ENCODE peak calls at places on chromosomes 2 and 18, in nine cellular contexts. J, L, S, X, N, D, R, Q and M are unnamed samples.

GRCh38 chr2:61450144-61450543 is 20.7 kb downstream of the USP34 start:
- DNase-seq in J (no peak), L (no peak), S (no peak), X (no peak), N (no peak), D (no peak), R (no peak), Q (no peak), M (no peak)

GRCh38 chr2:42922790-42923631 is 130.6 kb upstream of the HAAO start:
- DNase-seq in J (no peak), L (no peak), S (peak; percentile 86), X (no peak), N (no peak), D (no peak), R (peak; percentile 42), Q (no peak), M (no peak)

GRCh38 chr18:23332356-23332755 is 120.7 kb upstream of the RIOK3 start:
- DNase-seq in J (no peak), L (no peak), S (no peak), X (no peak), N (no peak), D (no peak), R (no peak), Q (no peak), M (no peak)

GRCh38 chr18:62737474-62737873 is 22.1 kb downstream of the PHLPP1 start:
- DNase-seq in J (no peak), L (no peak), S (no peak), X (no peak), N (no peak), D (no peak), R (no peak), Q (no peak), M (no peak)

GRCh38 chr2:230685165-230685560 is 27.5 kb upstream of the CAB39 start:
- DNase-seq in J (no peak), L (no peak), S (no peak), X (no peak), N (no peak), D (no peak), R (no peak), Q (no peak), M (no peak)

GRCh38 chr18:2627821-2628276 is 27.7 kb upstream of the SMCHD1 start:
- DNase-seq in J (no peak), L (no peak), S (peak; percentile 43), X (no peak), N (no peak), D (no peak), R (no peak), Q (no peak), M (no peak)

GRCh38 chr18:61335737-61336555 is 2.7 kb downstream of the CDH20 start:
- DNase-seq in J (no peak), L (no peak), S (no peak), X (no peak), N (no peak), D (no peak), R (no peak), Q (no peak), M (no peak)

GRCh38 chr2:107340955-107341354 is 455.0 kb upstream of the ST6GAL2 start:
- DNase-seq in J (no peak), L (no peak), S (no peak), X (no peak), N (no peak), D (no peak), R (no peak), Q (no peak), M (no peak)

GRCh38 chr18:42574871-42575270 is 540.6 kb downstream of the RIT2 start:
- DNase-seq in J (peak; percentile 82), L (no peak), S (no peak), X (no peak), N (no peak), D (no peak), R (no peak), Q (no peak), M (no peak)

GRCh38 chr18:45588831-45589558 is 26.3 kb upstream of the SLC14A2 start:
- DNase-seq in J (no peak), L (no peak), S (peak; percentile 44), X (no peak), N (no peak), D (no peak), R (no peak), Q (no peak), M (no peak)

GRCh38 chr2:109644571-109645275 is 30.6 kb downstream of the SOWAHC start:
- DNase-seq in J (no peak), L (no peak), S (no peak), X (peak; percentile 22), N (peak; percentile 75), D (no peak), R (no peak), Q (peak; percentile 22), M (no peak)

GRCh38 chr18:2572144-2572682 is 856 bp downstream of the NDC80 start:
- DNase-seq in J (no peak), L (no peak), S (no peak), X (no peak), N (no peak), D (no peak), R (no peak), Q (no peak), M (no peak)

DNA sequence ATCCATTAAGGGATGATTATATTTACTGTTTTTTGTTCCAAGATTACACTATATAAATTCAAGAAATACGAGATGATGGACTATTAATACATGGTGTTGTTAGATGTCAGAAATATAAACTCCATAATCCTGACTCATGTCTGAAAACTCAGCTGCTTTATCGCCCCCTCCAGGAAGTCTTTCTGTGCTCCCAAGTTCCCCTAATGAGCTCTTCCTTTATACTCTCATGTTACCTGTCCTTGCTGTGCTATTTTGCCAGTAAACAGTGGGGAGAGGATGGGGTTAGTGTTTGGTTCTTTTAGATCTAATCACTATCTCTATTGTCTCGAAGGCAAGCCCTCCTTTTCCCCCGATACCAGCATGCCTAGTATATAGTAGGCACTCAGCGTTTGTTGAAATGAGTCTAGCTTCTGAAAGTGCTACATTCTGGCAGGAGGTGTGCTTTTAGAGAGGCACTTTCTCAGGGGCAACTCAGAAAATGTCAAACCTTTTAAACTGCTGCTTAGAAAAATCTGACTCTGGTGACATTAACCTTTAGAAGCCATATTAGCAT is 21.4 kb upstream of the BARD1 start:
- DNase-seq in J (no peak), L (no peak), S (no peak), X (no peak), N (no peak), D (no peak), R (no peak), Q (no peak), M (no peak)
- TF ChIP-seq CTCF in J (peak; percentile 59), L (no peak), S (peak; percentile 69), X (peak; percentile 44), N (no peak), D (peak; percentile 8), R (peak; percentile 21), Q (no peak), M (no peak)

GRCh38 chr18:74825460-74825859 is 227.8 kb downstream of the ZNF407 start:
- DNase-seq in J (no peak), L (no peak), S (no peak), X (no peak), N (no peak), D (no peak), R (no peak), Q (no peak), M (no peak)

GRCh38 chr18:74817576-74817975 is 219.9 kb downstream of the ZNF407 start:
- DNase-seq in J (no peak), L (no peak), S (no peak), X (no peak), N (no peak), D (no peak), R (no peak), Q (no peak), M (no peak)

GRCh38 chr18:74818776-74819175 is 221.1 kb downstream of the ZNF407 start:
- DNase-seq in J (no peak), L (no peak), S (no peak), X (no peak), N (no peak), D (no peak), R (no peak), Q (no peak), M (no peak)

GRCh38 chr18:74820160-74820780 is 222.6 kb downstream of the ZNF407 start:
- DNase-seq in J (no peak), L (no peak), S (no peak), X (no peak), N (no peak), D (no peak), R (no peak), Q (no peak), M (no peak)

GRCh38 chr18:74819433-74820059 is 221.9 kb downstream of the ZNF407 start:
- DNase-seq in J (peak; percentile 32), L (peak; percentile 22), S (no peak), X (peak; percentile 5), N (no peak), D (peak; percentile 13), R (no peak), Q (peak; percentile 76), M (no peak)
- TF ChIP-seq CTCF in J (peak; percentile 73), L (peak; percentile 42), S (peak; percentile 69), X (peak; percentile 61), N (no peak), D (peak; percentile 25), R (peak; percentile 13), Q (peak; percentile 62), M (no peak)

DNA sequence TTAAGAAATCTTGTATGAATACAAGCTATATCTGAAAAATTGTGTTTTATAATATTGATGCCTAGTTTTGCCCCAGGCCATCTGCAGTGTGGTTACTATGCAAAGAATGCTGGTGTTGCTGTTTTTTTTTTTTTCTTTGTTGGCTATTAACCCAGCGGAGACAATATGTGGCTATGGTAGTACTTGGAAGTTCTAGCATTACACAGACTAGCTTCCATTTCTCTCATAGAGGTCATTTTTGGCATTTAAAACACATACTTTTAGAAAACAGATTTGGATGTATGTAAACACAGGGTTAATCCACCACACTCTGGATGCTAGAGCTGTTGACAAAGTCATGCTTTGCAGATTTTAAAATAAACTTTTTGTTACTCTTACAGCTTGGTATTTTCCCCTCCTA is 209.8 kb downstream of the NEDD4L start:
- DNase-seq in J (no peak), L (no peak), S (peak; percentile 5), X (no peak), N (no peak), D (no peak), R (no peak), Q (no peak), M (no peak)
- TF ChIP-seq CTCF in J (no peak), L (no peak), S (no peak), X (no peak), N (no peak), D (no peak), R (no peak), Q (no peak), M (no peak)

DNA sequence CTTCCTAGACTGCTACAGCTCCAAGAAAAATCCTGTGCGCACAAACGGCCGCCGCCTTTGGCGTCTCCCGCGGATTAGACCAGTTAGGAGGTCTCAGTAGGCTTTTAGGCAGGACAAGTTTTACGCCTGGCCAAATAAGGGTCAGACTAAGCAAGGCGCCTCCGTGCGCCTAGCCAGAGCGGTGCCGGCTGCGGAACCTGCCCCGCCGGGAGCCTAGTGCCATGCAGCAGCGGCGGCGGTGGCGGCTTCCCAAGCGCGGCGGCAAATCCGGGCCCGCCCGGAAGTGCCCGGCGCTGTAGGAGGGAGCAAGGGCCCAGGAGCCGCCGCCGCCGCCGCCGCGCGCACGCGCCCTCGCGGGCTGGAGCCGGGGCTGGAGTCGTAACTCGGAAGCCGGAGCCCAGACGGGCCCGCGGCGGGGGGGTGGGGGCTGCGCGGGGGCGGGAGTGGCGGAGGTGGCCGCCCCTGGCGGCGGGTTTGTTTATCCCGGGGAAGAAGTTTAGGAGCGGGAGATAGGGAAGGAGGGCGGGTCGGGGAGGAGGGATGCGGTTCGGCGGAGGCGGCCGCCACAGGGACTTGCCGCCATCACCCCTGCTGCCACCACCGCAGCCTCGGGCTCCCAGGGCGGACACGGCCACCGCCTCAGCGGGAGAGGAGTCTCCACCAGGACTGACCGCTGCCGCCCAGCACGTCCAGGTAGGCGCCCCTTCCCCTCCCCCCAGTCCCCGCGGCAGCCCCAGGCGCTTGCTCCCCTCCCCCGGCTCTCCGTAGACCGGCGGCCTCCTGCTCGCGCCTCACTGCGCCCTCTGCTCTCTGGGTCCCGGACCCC is at the start of gene SPOPL:
- DNase-seq in J (peak; percentile 88), L (peak; percentile 94), S (peak; percentile 84), X (peak; percentile 80), N (peak; percentile 96), D (peak; percentile 95), R (peak; percentile 94), Q (peak; percentile 92), M (peak; percentile 92)
- TF ChIP-seq CTCF in J (no peak), L (peak; percentile 51), S (peak; percentile 66), X (peak; percentile 53), N (peak; percentile 11), D (no peak), R (peak; percentile 40), Q (no peak), M (peak; percentile 26)